ENCODE peak calls at places on chromosome 9, in seven cellular contexts. One of them, this sample, is unnamed.

GRCh38 chr9:92763721-92764380 is 782 bp downstream of the BICD2 start:
- DNase-seq in aorta: peak; percentile 82
- DNase-seq in IMR-90: no peak
- DNase-seq in breast epithelium: no peak
- DNase-seq in stimulated activated CD8-positive, alpha-beta memory T cell treated with anti-CD3 and anti-CD28 coated beads, Interleukin-15, amount 100 ng/mL, for 1 hour: no peak
- DNase-seq in RPMI7951: peak; percentile 16
- DNase-seq in AG08396: peak; percentile 56
- DNase-seq in this sample: no peak

GRCh38 chr9:38010918-38011704 is 57.9 kb downstream of the SHB start:
- DNase-seq in RPMI7951: no peak
- DNase-seq in aorta: no peak
- DNase-seq in IMR-90: no peak
- DNase-seq in stimulated activated CD8-positive, alpha-beta memory T cell treated with anti-CD3 and anti-CD28 coated beads, Interleukin-15, amount 100 ng/mL, for 1 hour: no peak
- DNase-seq in AG08396: no peak
- DNase-seq in breast epithelium: no peak
- DNase-seq in this sample: no peak

GRCh38 chr9:97880336-97880735 is 27.3 kb downstream of the FOXE1 start:
- DNase-seq in stimulated activated CD8-positive, alpha-beta memory T cell treated with anti-CD3 and anti-CD28 coated beads, Interleukin-15, amount 100 ng/mL, for 1 hour: no peak
- DNase-seq in breast epithelium: no peak
- DNase-seq in IMR-90: peak; percentile 34
- DNase-seq in RPMI7951: peak; percentile 67
- DNase-seq in AG08396: no peak
- DNase-seq in aorta: no peak
- DNase-seq in this sample: no peak

GRCh38 chr9:133341369-133342082 is 5.5 kb upstream of the SURF6 start:
- DNase-seq in IMR-90: no peak
- DNase-seq in breast epithelium: no peak
- DNase-seq in aorta: no peak
- DNase-seq in AG08396: no peak
- DNase-seq in stimulated activated CD8-positive, alpha-beta memory T cell treated with anti-CD3 and anti-CD28 coated beads, Interleukin-15, amount 100 ng/mL, for 1 hour: no peak
- DNase-seq in RPMI7951: no peak
- DNase-seq in this sample: peak; percentile 91

GRCh38 chr9:131010482-131011273 is 1.7 kb downstream of the LAMC3 start:
- DNase-seq in IMR-90: no peak
- DNase-seq in AG08396: no peak
- DNase-seq in aorta: no peak
- DNase-seq in RPMI7951: no peak
- DNase-seq in breast epithelium: no peak
- DNase-seq in stimulated activated CD8-positive, alpha-beta memory T cell treated with anti-CD3 and anti-CD28 coated beads, Interleukin-15, amount 100 ng/mL, for 1 hour: no peak
- DNase-seq in this sample: no peak

GRCh38 chr9:91176426-91176825 is 185.3 kb downstream of the AUH start:
- DNase-seq in stimulated activated CD8-positive, alpha-beta memory T cell treated with anti-CD3 and anti-CD28 coated beads, Interleukin-15, amount 100 ng/mL, for 1 hour: no peak
- DNase-seq in IMR-90: no peak
- DNase-seq in aorta: no peak
- DNase-seq in AG08396: no peak
- DNase-seq in RPMI7951: no peak
- DNase-seq in breast epithelium: peak; percentile 10
- DNase-seq in this sample: no peak

GRCh38 chr9:133171161-133171955 is 7.6 kb upstream of the GBGT1 start:
- DNase-seq in breast epithelium: no peak
- DNase-seq in stimulated activated CD8-positive, alpha-beta memory T cell treated with anti-CD3 and anti-CD28 coated beads, Interleukin-15, amount 100 ng/mL, for 1 hour: no peak
- DNase-seq in IMR-90: no peak
- DNase-seq in AG08396: no peak
- DNase-seq in RPMI7951: no peak
- DNase-seq in aorta: peak; percentile 59
- DNase-seq in this sample: no peak

GRCh38 chr9:107749787-107750444 is 260.3 kb upstream of the KLF4 start:
- DNase-seq in stimulated activated CD8-positive, alpha-beta memory T cell treated with anti-CD3 and anti-CD28 coated beads, Interleukin-15, amount 100 ng/mL, for 1 hour: no peak
- DNase-seq in RPMI7951: peak; percentile 97
- DNase-seq in aorta: peak; percentile 93
- DNase-seq in breast epithelium: peak; percentile 91
- DNase-seq in IMR-90: peak; percentile 96
- DNase-seq in AG08396: peak; percentile 84
- DNase-seq in this sample: no peak

GRCh38 chr9:76699966-76700365 is 64.3 kb upstream of the PCA3 start:
- DNase-seq in aorta: no peak
- DNase-seq in RPMI7951: no peak
- DNase-seq in AG08396: peak; percentile 30
- DNase-seq in breast epithelium: no peak
- DNase-seq in stimulated activated CD8-positive, alpha-beta memory T cell treated with anti-CD3 and anti-CD28 coated beads, Interleukin-15, amount 100 ng/mL, for 1 hour: no peak
- DNase-seq in IMR-90: peak; percentile 77
- DNase-seq in this sample: no peak

GRCh38 chr9:130930132-130930803 is 8.8 kb downstream of the FIBCD1 start:
- DNase-seq in stimulated activated CD8-positive, alpha-beta memory T cell treated with anti-CD3 and anti-CD28 coated beads, Interleukin-15, amount 100 ng/mL, for 1 hour: no peak
- DNase-seq in IMR-90: no peak
- DNase-seq in AG08396: no peak
- DNase-seq in RPMI7951: no peak
- DNase-seq in aorta: no peak
- DNase-seq in breast epithelium: no peak
- DNase-seq in this sample: no peak

GRCh38 chr9:114372971-114373591 is 14.7 kb downstream of the AKNA start:
- DNase-seq in stimulated activated CD8-positive, alpha-beta memory T cell treated with anti-CD3 and anti-CD28 coated beads, Interleukin-15, amount 100 ng/mL, for 1 hour: peak; percentile 56
- DNase-seq in AG08396: no peak
- DNase-seq in aorta: peak; percentile 80
- DNase-seq in breast epithelium: peak; percentile 64
- DNase-seq in IMR-90: no peak
- DNase-seq in RPMI7951: no peak
- DNase-seq in this sample: peak; percentile 99

GRCh38 chr9:108551030-108551964 is 304.5 kb downstream of the ACTL7B start:
- DNase-seq in stimulated activated CD8-positive, alpha-beta memory T cell treated with anti-CD3 and anti-CD28 coated beads, Interleukin-15, amount 100 ng/mL, for 1 hour: no peak
- DNase-seq in aorta: no peak
- DNase-seq in RPMI7951: peak; percentile 96
- DNase-seq in IMR-90: peak; percentile 96
- DNase-seq in AG08396: peak; percentile 74
- DNase-seq in breast epithelium: no peak
- DNase-seq in this sample: no peak